ENCODE peak calls at places on chromosomes 13 and 19, in ten cellular contexts. One of them, this sample, is unnamed.

GRCh38 chr13:20161951-20162300 is 1.1 kb upstream of the GJA3 start:
- DNase-seq in GM12865: no peak
- DNase-seq in fibroblast of lung: no peak
- DNase-seq in choroid plexus epithelial cell: no peak
- DNase-seq in body of pancreas: no peak
- DNase-seq in H1: no peak
- DNase-seq in uterus: no peak
- DNase-seq in bronchial epithelial cell: no peak
- DNase-seq in nephron progenitor cell: no peak
- DNase-seq in GM20000: no peak
- DNase-seq in this sample: no peak

GRCh38 chr13:103299079-103299478 is 232.9 kb upstream of the SLC10A2 start:
- DNase-seq in bronchial epithelial cell: no peak
- DNase-seq in GM20000: no peak
- DNase-seq in GM12865: no peak
- DNase-seq in uterus: no peak
- DNase-seq in choroid plexus epithelial cell: no peak
- DNase-seq in nephron progenitor cell: no peak
- DNase-seq in H1: peak; percentile 76
- DNase-seq in body of pancreas: no peak
- DNase-seq in fibroblast of lung: no peak
- DNase-seq in this sample: no peak

GRCh38 chr19:51462276-51462675 is 4.0 kb upstream of the SIGLEC8 start:
- DNase-seq in GM20000: no peak
- DNase-seq in uterus: no peak
- DNase-seq in nephron progenitor cell: no peak
- DNase-seq in choroid plexus epithelial cell: no peak
- DNase-seq in bronchial epithelial cell: no peak
- DNase-seq in H1: no peak
- DNase-seq in GM12865: no peak
- DNase-seq in body of pancreas: no peak
- DNase-seq in fibroblast of lung: no peak
- DNase-seq in this sample: no peak

GRCh38 chr13:94169783-94170513 is 309.5 kb downstream of the DCT start:
- DNase-seq in choroid plexus epithelial cell: no peak
- DNase-seq in fibroblast of lung: peak; percentile 50
- DNase-seq in GM20000: no peak
- DNase-seq in body of pancreas: no peak
- DNase-seq in uterus: no peak
- DNase-seq in H1: no peak
- DNase-seq in GM12865: no peak
- DNase-seq in bronchial epithelial cell: no peak
- DNase-seq in nephron progenitor cell: no peak
- DNase-seq in this sample: no peak

GRCh38 chr13:80084086-80084676 is 256.7 kb downstream of the SPRY2 start:
- DNase-seq in body of pancreas: no peak
- DNase-seq in GM12865: no peak
- DNase-seq in choroid plexus epithelial cell: peak; percentile 95
- DNase-seq in H1: no peak
- DNase-seq in uterus: no peak
- DNase-seq in GM20000: no peak
- DNase-seq in fibroblast of lung: peak; percentile 97
- DNase-seq in nephron progenitor cell: no peak
- DNase-seq in bronchial epithelial cell: peak; percentile 73
- DNase-seq in this sample: peak; percentile 94

GRCh38 chr13:23450340-23451046 is 17.0 kb upstream of the SACS start:
- DNase-seq in body of pancreas: no peak
- DNase-seq in choroid plexus epithelial cell: no peak
- DNase-seq in bronchial epithelial cell: no peak
- DNase-seq in uterus: no peak
- DNase-seq in GM12865: no peak
- DNase-seq in H1: no peak
- DNase-seq in nephron progenitor cell: no peak
- DNase-seq in fibroblast of lung: no peak
- DNase-seq in GM20000: no peak
- DNase-seq in this sample: no peak

GRCh38 chr19:40279761-40280607 is 5.2 kb downstream of the AKT2 start:
- DNase-seq in GM12865: peak; percentile 26
- DNase-seq in choroid plexus epithelial cell: peak; percentile 38
- DNase-seq in fibroblast of lung: no peak
- DNase-seq in uterus: no peak
- DNase-seq in nephron progenitor cell: no peak
- DNase-seq in body of pancreas: no peak
- DNase-seq in bronchial epithelial cell: no peak
- DNase-seq in H1: no peak
- DNase-seq in GM20000: peak; percentile 50
- DNase-seq in this sample: no peak

GRCh38 chr13:27374650-27375049 is 49.8 kb upstream of the GTF3A start:
- DNase-seq in H1: no peak
- DNase-seq in choroid plexus epithelial cell: peak; percentile 91
- DNase-seq in nephron progenitor cell: peak; percentile 66
- DNase-seq in bronchial epithelial cell: peak; percentile 77
- DNase-seq in body of pancreas: peak; percentile 83
- DNase-seq in GM12865: peak; percentile 73
- DNase-seq in GM20000: peak; percentile 71
- DNase-seq in uterus: peak; percentile 48
- DNase-seq in fibroblast of lung: peak; percentile 82
- DNase-seq in this sample: peak; percentile 82

GRCh38 chr19:41755328-41755913 is at the start of gene CEACAM6:
- DNase-seq in choroid plexus epithelial cell: no peak
- DNase-seq in body of pancreas: no peak
- DNase-seq in GM12865: no peak
- DNase-seq in fibroblast of lung: no peak
- DNase-seq in nephron progenitor cell: no peak
- DNase-seq in H1: no peak
- DNase-seq in uterus: no peak
- DNase-seq in bronchial epithelial cell: no peak
- DNase-seq in GM20000: no peak
- DNase-seq in this sample: no peak

GRCh38 chr13:89550842-89551422 is 1796.6 kb upstream of the MIR17HG start:
- DNase-seq in nephron progenitor cell: no peak
- DNase-seq in fibroblast of lung: peak; percentile 74
- DNase-seq in GM12865: no peak
- DNase-seq in bronchial epithelial cell: peak; percentile 80
- DNase-seq in choroid plexus epithelial cell: peak; percentile 28
- DNase-seq in H1: no peak
- DNase-seq in GM20000: no peak
- DNase-seq in uterus: no peak
- DNase-seq in body of pancreas: no peak
- DNase-seq in this sample: no peak

GRCh38 chr19:48872884-48873475 is 759 bp downstream of the PPP1R15A start:
- DNase-seq in uterus: peak; percentile 88
- DNase-seq in H1: peak; percentile 72
- DNase-seq in GM20000: peak; percentile 85
- DNase-seq in GM12865: peak; percentile 89
- DNase-seq in choroid plexus epithelial cell: peak; percentile 97
- DNase-seq in nephron progenitor cell: peak; percentile 69
- DNase-seq in body of pancreas: peak; percentile 89
- DNase-seq in bronchial epithelial cell: peak; percentile 91
- DNase-seq in fibroblast of lung: peak; percentile 91
- DNase-seq in this sample: peak; percentile 93

GRCh38 chr13:47332149-47332548 is 435.3 kb upstream of the HTR2A start:
- DNase-seq in GM12865: no peak
- DNase-seq in bronchial epithelial cell: no peak
- DNase-seq in GM20000: no peak
- DNase-seq in fibroblast of lung: peak; percentile 47
- DNase-seq in body of pancreas: no peak
- DNase-seq in choroid plexus epithelial cell: peak; percentile 29
- DNase-seq in H1: no peak
- DNase-seq in nephron progenitor cell: no peak
- DNase-seq in uterus: no peak
- DNase-seq in this sample: peak; percentile 42

GRCh38 chr19:4537953-4538600 is 1.8 kb downstream of the LRG1 start:
- DNase-seq in choroid plexus epithelial cell: no peak
- DNase-seq in GM12865: no peak
- DNase-seq in GM20000: no peak
- DNase-seq in uterus: no peak
- DNase-seq in fibroblast of lung: no peak
- DNase-seq in nephron progenitor cell: no peak
- DNase-seq in body of pancreas: no peak
- DNase-seq in bronchial epithelial cell: no peak
- DNase-seq in H1: no peak
- DNase-seq in this sample: no peak

GRCh38 chr13:24683370-24683769 is 3.2 kb downstream of the ATP12A start:
- DNase-seq in bronchial epithelial cell: no peak
- DNase-seq in fibroblast of lung: no peak
- DNase-seq in body of pancreas: no peak
- DNase-seq in uterus: no peak
- DNase-seq in GM12865: no peak
- DNase-seq in choroid plexus epithelial cell: no peak
- DNase-seq in H1: no peak
- DNase-seq in nephron progenitor cell: no peak
- DNase-seq in GM20000: no peak
- DNase-seq in this sample: no peak

GRCh38 chr19:17779281-17779930 is 15.5 kb upstream of the B3GNT3 start:
- DNase-seq in GM20000: no peak
- DNase-seq in bronchial epithelial cell: peak; percentile 63
- DNase-seq in body of pancreas: no peak
- DNase-seq in choroid plexus epithelial cell: peak; percentile 65
- DNase-seq in nephron progenitor cell: peak; percentile 44
- DNase-seq in uterus: no peak
- DNase-seq in fibroblast of lung: peak; percentile 48
- DNase-seq in H1: peak; percentile 79
- DNase-seq in GM12865: no peak
- DNase-seq in this sample: no peak

GRCh38 chr19:19460761-19461265 is 54.5 kb downstream of the TSSK6 start:
- DNase-seq in uterus: peak; percentile 42
- DNase-seq in bronchial epithelial cell: no peak
- DNase-seq in choroid plexus epithelial cell: no peak
- DNase-seq in nephron progenitor cell: peak; percentile 36
- DNase-seq in body of pancreas: no peak
- DNase-seq in GM12865: peak; percentile 62
- DNase-seq in H1: no peak
- DNase-seq in GM20000: peak; percentile 63
- DNase-seq in fibroblast of lung: no peak
- DNase-seq in this sample: peak; percentile 6

GRCh38 chr19:44499559-44499958 is 763 bp downstream of the ZNF180 start:
- DNase-seq in body of pancreas: no peak
- DNase-seq in nephron progenitor cell: no peak
- DNase-seq in fibroblast of lung: no peak
- DNase-seq in GM12865: no peak
- DNase-seq in choroid plexus epithelial cell: no peak
- DNase-seq in GM20000: no peak
- DNase-seq in bronchial epithelial cell: no peak
- DNase-seq in H1: no peak
- DNase-seq in uterus: no peak
- DNase-seq in this sample: no peak

GRCh38 chr19:44496711-44497110 is 3.6 kb downstream of the ZNF180 start:
- DNase-seq in choroid plexus epithelial cell: no peak
- DNase-seq in fibroblast of lung: no peak
- DNase-seq in GM20000: no peak
- DNase-seq in body of pancreas: no peak
- DNase-seq in H1: no peak
- DNase-seq in bronchial epithelial cell: no peak
- DNase-seq in GM12865: no peak
- DNase-seq in nephron progenitor cell: no peak
- DNase-seq in uterus: no peak
- DNase-seq in this sample: no peak

GRCh38 chr19:44498988-44499387 is 1.3 kb downstream of the ZNF180 start:
- DNase-seq in nephron progenitor cell: no peak
- DNase-seq in bronchial epithelial cell: no peak
- DNase-seq in H1: no peak
- DNase-seq in uterus: no peak
- DNase-seq in GM12865: no peak
- DNase-seq in body of pancreas: no peak
- DNase-seq in choroid plexus epithelial cell: no peak
- DNase-seq in fibroblast of lung: no peak
- DNase-seq in GM20000: no peak
- DNase-seq in this sample: no peak

GRCh38 chr19:44499962-44500949 is at the start of gene ZNF180:
- DNase-seq in GM12865: peak; percentile 99
- DNase-seq in GM20000: peak; percentile 96
- DNase-seq in uterus: peak; percentile 94
- DNase-seq in nephron progenitor cell: peak; percentile 98
- DNase-seq in body of pancreas: peak; percentile 96
- DNase-seq in fibroblast of lung: peak; percentile 89
- DNase-seq in choroid plexus epithelial cell: peak; percentile 93
- DNase-seq in H1: peak; percentile 97
- DNase-seq in bronchial epithelial cell: peak; percentile 89
- DNase-seq in this sample: peak; percentile 80
- TF ChIP-seq CTCF in GM12865: peak; percentile 18
- TF ChIP-seq CTCF in GM20000: peak; percentile 6
- TF ChIP-seq CTCF in uterus: peak; percentile 47
- TF ChIP-seq CTCF in nephron progenitor cell: peak; percentile 60
- TF ChIP-seq CTCF in body of pancreas: no peak
- TF ChIP-seq CTCF in fibroblast of lung: peak; percentile 46
- TF ChIP-seq CTCF in choroid plexus epithelial cell: peak; percentile 46
- TF ChIP-seq CTCF in H1: peak; percentile 37
- TF ChIP-seq CTCF in bronchial epithelial cell: peak; percentile 42
- TF ChIP-seq CTCF in this sample: peak; percentile 90

GRCh38 chr13:45953082-45953481 is 99.5 kb downstream of the ZC3H13 start:
- DNase-seq in GM20000: no peak
- DNase-seq in choroid plexus epithelial cell: no peak
- DNase-seq in H1: no peak
- DNase-seq in bronchial epithelial cell: no peak
- DNase-seq in fibroblast of lung: no peak
- DNase-seq in body of pancreas: no peak
- DNase-seq in GM12865: no peak
- DNase-seq in uterus: no peak
- DNase-seq in nephron progenitor cell: no peak
- DNase-seq in this sample: no peak
- TF ChIP-seq CTCF in GM20000: no peak
- TF ChIP-seq CTCF in choroid plexus epithelial cell: no peak
- TF ChIP-seq CTCF in H1: peak; percentile 30
- TF ChIP-seq CTCF in bronchial epithelial cell: no peak
- TF ChIP-seq CTCF in fibroblast of lung: no peak
- TF ChIP-seq CTCF in body of pancreas: no peak
- TF ChIP-seq CTCF in GM12865: no peak
- TF ChIP-seq CTCF in uterus: no peak
- TF ChIP-seq CTCF in nephron progenitor cell: no peak
- TF ChIP-seq CTCF in this sample: no peak

GRCh38 chr19:34555447-34555846 is 73.9 kb downstream of the WTIP start:
- DNase-seq in bronchial epithelial cell: peak; percentile 12
- DNase-seq in uterus: no peak
- DNase-seq in choroid plexus epithelial cell: peak; percentile 30
- DNase-seq in GM20000: no peak
- DNase-seq in fibroblast of lung: no peak
- DNase-seq in nephron progenitor cell: no peak
- DNase-seq in GM12865: peak; percentile 9
- DNase-seq in H1: no peak
- DNase-seq in body of pancreas: no peak
- DNase-seq in this sample: peak; percentile 26
- TF ChIP-seq CTCF in bronchial epithelial cell: peak; percentile 34
- TF ChIP-seq CTCF in uterus: no peak
- TF ChIP-seq CTCF in choroid plexus epithelial cell: peak; percentile 45
- TF ChIP-seq CTCF in GM20000: peak; percentile 2
- TF ChIP-seq CTCF in fibroblast of lung: no peak
- TF ChIP-seq CTCF in nephron progenitor cell: no peak
- TF ChIP-seq CTCF in GM12865: peak; percentile 17
- TF ChIP-seq CTCF in H1: peak; percentile 61
- TF ChIP-seq CTCF in body of pancreas: no peak
- TF ChIP-seq CTCF in this sample: peak; percentile 65

DNA sequence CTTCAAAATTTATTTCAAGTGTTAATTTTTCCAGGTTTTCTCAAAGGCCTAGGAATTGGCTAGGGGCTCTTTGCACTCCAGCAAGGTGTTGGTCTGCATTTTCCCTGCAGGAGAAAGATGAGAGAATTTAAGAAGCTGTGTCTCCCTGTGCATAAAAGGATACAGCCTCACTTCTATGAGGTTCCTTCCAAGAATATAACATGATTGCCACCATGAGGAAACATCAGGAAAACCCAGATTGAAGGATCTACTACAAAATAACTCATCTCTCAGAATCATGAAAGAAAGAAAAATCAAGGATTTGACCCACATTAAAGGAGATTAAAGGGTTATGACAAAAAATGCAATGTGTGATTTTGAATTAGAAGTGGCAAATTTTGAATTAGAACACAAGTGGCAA is 69.9 kb downstream of the RUBCNL start:
- DNase-seq in GM20000: no peak
- DNase-seq in uterus: no peak
- DNase-seq in H1: no peak
- DNase-seq in nephron progenitor cell: no peak
- DNase-seq in choroid plexus epithelial cell: peak; percentile 51
- DNase-seq in body of pancreas: no peak
- DNase-seq in fibroblast of lung: no peak
- DNase-seq in GM12865: no peak
- DNase-seq in bronchial epithelial cell: no peak
- DNase-seq in this sample: peak; percentile 6
- TF ChIP-seq CTCF in GM20000: no peak
- TF ChIP-seq CTCF in uterus: no peak
- TF ChIP-seq CTCF in H1: no peak
- TF ChIP-seq CTCF in nephron progenitor cell: no peak
- TF ChIP-seq CTCF in choroid plexus epithelial cell: no peak
- TF ChIP-seq CTCF in body of pancreas: no peak
- TF ChIP-seq CTCF in fibroblast of lung: no peak
- TF ChIP-seq CTCF in GM12865: no peak
- TF ChIP-seq CTCF in bronchial epithelial cell: no peak
- TF ChIP-seq CTCF in this sample: peak; percentile 16

This sample was measured in HFFc6.